ENCODE peak calls at places on chromosomes 3 and 15, in seven cellular contexts. A is GM12864; I is progenitor cell of endocrine pancreas; F is stimulated activated CD4-positive, alpha-beta T cell treated with anti-CD3 and anti-CD28 coated beads, Interleukin-12 subunit alpha, Interleukin-12 subunit beta, amount 100 ng/mL, for 48 hours; V is endodermal cell; U is stimulated activated effector memory CD8-positive, alpha-beta T cell treated with anti-CD3 and anti-CD28 coated beads, Interleukin-12 subunit alpha, Interleukin-12 subunit beta, amount 100 ng/mL, for 72 hours; Q is NCI-H2171 treated with DMSO at 0.1 percent for 48 hours. L is an unnamed sample.

GRCh38 chr3:149576071-149576564 is 81.7 kb downstream of the WWTR1 start:
- DNase-seq in A (no peak), I (no peak), F (peak; percentile 3), V (peak; percentile 70), U (no peak), Q (no peak), L (no peak)

GRCh38 chr3:117788086-117788485 is 1078.5 kb downstream of the TUSC7 start:
- DNase-seq in A (no peak), I (no peak), F (no peak), V (no peak), U (no peak), Q (no peak), L (no peak)

GRCh38 chr3:140505256-140505655 is 172.6 kb upstream of the TRIM42 start:
- DNase-seq in A (no peak), I (no peak), F (no peak), V (no peak), U (no peak), Q (peak; percentile 43), L (no peak)

GRCh38 chr15:69288531-69289311 is 10.0 kb upstream of the PAQR5 start:
- DNase-seq in A (no peak), I (no peak), F (no peak), V (peak; percentile 43), U (no peak), Q (no peak), L (no peak)

GRCh38 chr3:144521131-144521530 is 549.5 kb downstream of the DIPK2A start:
- DNase-seq in A (no peak), I (no peak), F (no peak), V (no peak), U (no peak), Q (peak; percentile 66), L (no peak)

GRCh38 chr15:101479342-101479845 is 10.1 kb downstream of the PCSK6 start:
- DNase-seq in A (no peak), I (no peak), F (no peak), V (peak; percentile 37), U (no peak), Q (no peak), L (no peak)

GRCh38 chr15:58378241-58379085 is 53.3 kb upstream of the LIPC start:
- DNase-seq in A (no peak), I (no peak), F (no peak), V (peak; percentile 4), U (no peak), Q (no peak), L (no peak)

GRCh38 chr3:95911767-95912166 is 902.6 kb upstream of the EPHA6 start:
- DNase-seq in A (no peak), I (no peak), F (no peak), V (no peak), U (no peak), Q (no peak), L (no peak)

GRCh38 chr3:154955907-154956533 is 124.1 kb upstream of the MME start:
- DNase-seq in A (no peak), I (no peak), F (no peak), V (no peak), U (no peak), Q (no peak), L (no peak)

GRCh38 chr3:144553301-144553700 is 581.7 kb downstream of the DIPK2A start:
- DNase-seq in A (no peak), I (no peak), F (no peak), V (peak; percentile 43), U (no peak), Q (no peak), L (no peak)

GRCh38 chr3:8840556-8840955 is 71.1 kb upstream of the OXTR start:
- DNase-seq in A (no peak), I (no peak), F (no peak), V (peak; percentile 30), U (no peak), Q (no peak), L (no peak)

GRCh38 chr3:179840985-179841384 is 188.1 kb downstream of the USP13 start:
- DNase-seq in A (no peak), I (no peak), F (no peak), V (no peak), U (no peak), Q (no peak), L (no peak)

GRCh38 chr3:25259871-25260270 is 168.2 kb upstream of the RARB start:
- DNase-seq in A (no peak), I (no peak), F (no peak), V (no peak), U (no peak), Q (no peak), L (no peak)

GRCh38 chr3:141485578-141486415 is 1.0 kb upstream of the RASA2 start:
- DNase-seq in A (no peak), I (no peak), F (no peak), V (no peak), U (no peak), Q (no peak), L (no peak)

GRCh38 chr15:39846108-39846507 is 63.5 kb upstream of the FSIP1 start:
- DNase-seq in A (no peak), I (no peak), F (no peak), V (no peak), U (no peak), Q (no peak), L (no peak)

GRCh38 chr3:55512586-55513343 is 25.7 kb upstream of the WNT5A start:
- DNase-seq in A (no peak), I (no peak), F (no peak), V (no peak), U (no peak), Q (no peak), L (no peak)

GRCh38 chr3:26719148-26719547 is 96.6 kb downstream of the LRRC3B start:
- DNase-seq in A (no peak), I (no peak), F (no peak), V (no peak), U (no peak), Q (no peak), L (no peak)

GRCh38 chr3:149180057-149180573 is 41.5 kb downstream of the CP start:
- DNase-seq in A (no peak), I (no peak), F (no peak), V (no peak), U (no peak), Q (no peak), L (no peak)

GRCh38 chr3:56135941-56136340 is 332.3 kb downstream of the ERC2 start:
- DNase-seq in A (no peak), I (no peak), F (no peak), V (no peak), U (no peak), Q (no peak), L (no peak)

GRCh38 chr3:104628185-104628789 is 738.4 kb upstream of the ALCAM start:
- DNase-seq in A (no peak), I (no peak), F (no peak), V (no peak), U (no peak), Q (peak; percentile 59), L (no peak)

GRCh38 chr3:99625237-99625622 is 13.2 kb upstream of the COL8A1 start:
- DNase-seq in A (no peak), I (no peak), F (no peak), V (peak; percentile 63), U (no peak), Q (no peak), L (no peak)

GRCh38 chr3:194075802-194076460 is 60.0 kb upstream of the HES1 start:
- DNase-seq in A (no peak), I (no peak), F (no peak), V (peak; percentile 55), U (no peak), Q (no peak), L (no peak)

GRCh38 chr3:10192953-10193691 is 28.4 kb downstream of the IRAK2 start:
- DNase-seq in A (no peak), I (no peak), F (peak; percentile 57), V (peak; percentile 71), U (no peak), Q (no peak), L (peak; percentile 42)

GRCh38 chr15:74428442-74428787 is 5.3 kb downstream of the SEMA7A start:
- DNase-seq in A (no peak), I (no peak), F (no peak), V (no peak), U (no peak), Q (no peak), L (no peak)

GRCh38 chr3:13218541-13218908 is 145.3 kb upstream of the IQSEC1 start:
- DNase-seq in A (no peak), I (no peak), F (no peak), V (no peak), U (no peak), Q (no peak), L (no peak)

GRCh38 chr3:31077021-31077601 is 182.7 kb upstream of the GADL1 start:
- DNase-seq in A (no peak), I (no peak), F (peak; percentile 40), V (no peak), U (no peak), Q (no peak), L (peak; percentile 28)

GRCh38 chr15:31752905-31753304 is 277.4 kb upstream of the CHRNA7 start:
- DNase-seq in A (no peak), I (no peak), F (no peak), V (no peak), U (no peak), Q (no peak), L (no peak)

GRCh38 chr3:109125902-109126301 is 8.0 kb upstream of the MORC1 start:
- DNase-seq in A (no peak), I (no peak), F (no peak), V (no peak), U (no peak), Q (no peak), L (no peak)

GRCh38 chr3:194154346-194154745 is 18.4 kb downstream of the HES1 start:
- DNase-seq in A (no peak), I (no peak), F (no peak), V (no peak), U (no peak), Q (no peak), L (no peak)

GRCh38 chr3:187296058-187296457 is 4.5 kb upstream of the MASP1 start:
- DNase-seq in A (no peak), I (no peak), F (no peak), V (no peak), U (no peak), Q (no peak), L (no peak)

GRCh38 chr3:28792604-28793003 is 444.0 kb upstream of the AZI2 start:
- DNase-seq in A (no peak), I (no peak), F (no peak), V (no peak), U (no peak), Q (no peak), L (no peak)

GRCh38 chr3:7781395-7781794 is 720.2 kb upstream of the LMCD1 start:
- DNase-seq in A (no peak), I (no peak), F (no peak), V (no peak), U (no peak), Q (no peak), L (no peak)

GRCh38 chr15:81190922-81191507 is 5.7 kb upstream of the IL16 start:
- DNase-seq in A (no peak), I (no peak), F (no peak), V (no peak), U (no peak), Q (no peak), L (no peak)

L was measured in activated T-cell treated with anti-CD3 and anti-CD28 coated beads for 24 hours.